ENCODE peak calls at places on chromosomes 2 and 18, in nine cellular contexts. J is H1, U is Peyer's patch, V is stomach, W is fibroblast of pulmonary artery, D is fibroblast of mammary gland, M is AG09309, G is kidney epithelial cell, C is right atrium auricular region. L is an unnamed sample.

GRCh38 chr2:19675003-19675629 is 226.7 kb downstream of the TTC32 start:
- DNase-seq in J (no peak), U (no peak), V (no peak), W (no peak), D (no peak), M (no peak), G (no peak), C (no peak), L (no peak)

GRCh38 chr2:38446972-38447561 is 70.0 kb upstream of the ATL2 start:
- DNase-seq in J (no peak), U (no peak), V (no peak), W (no peak), D (no peak), M (no peak), G (no peak), C (no peak), L (no peak)

GRCh38 chr2:138997849-138998517 is 217.8 kb upstream of the NXPH2 start:
- DNase-seq in J (no peak), U (no peak), V (no peak), W (no peak), D (peak), M (no peak), G (peak), C (no peak), L (peak)

GRCh38 chr18:59556265-59556664 is 141.0 kb downstream of the CCBE1 start:
- DNase-seq in J (no peak), U (no peak), V (no peak), W (peak), D (peak), M (no peak), G (no peak), C (no peak), L (no peak)

GRCh38 chr2:201357216-201357615 is at the start of gene FLACC1:
- DNase-seq in J (no peak), U (no peak), V (no peak), W (peak), D (peak), M (no peak), G (peak), C (peak), L (peak)

GRCh38 chr2:96236882-96237281 is 28.3 kb upstream of the STARD7 start:
- DNase-seq in J (no peak), U (no peak), V (no peak), W (no peak), D (no peak), M (no peak), G (no peak), C (no peak), L (no peak)

GRCh38 chr2:157919181-157919580 is 43.1 kb upstream of the ACVR1 start:
- DNase-seq in J (no peak), U (no peak), V (no peak), W (no peak), D (no peak), M (no peak), G (no peak), C (no peak), L (no peak)

GRCh38 chr18:36284671-36285295 is 12.7 kb upstream of the FHOD3 start:
- DNase-seq in J (no peak), U (peak), V (no peak), W (peak), D (peak), M (no peak), G (no peak), C (no peak), L (no peak)

GRCh38 chr2:187024739-187025138 is 175.8 kb upstream of the ZSWIM2 start:
- DNase-seq in J (no peak), U (no peak), V (no peak), W (no peak), D (no peak), M (no peak), G (no peak), C (no peak), L (no peak)

GRCh38 chr2:195359043-195359735 is 297.8 kb upstream of the SLC39A10 start:
- DNase-seq in J (no peak), U (no peak), V (no peak), W (no peak), D (no peak), M (no peak), G (no peak), C (no peak), L (no peak)

GRCh38 chr2:9556121-9556869 is 665 bp upstream of the ADAM17 start:
- DNase-seq in J (no peak), U (no peak), V (no peak), W (peak), D (peak), M (no peak), G (no peak), C (no peak), L (no peak)

GRCh38 chr2:98868548-98869271 is 67.3 kb downstream of the CRACDL start:
- DNase-seq in J (no peak), U (no peak), V (no peak), W (no peak), D (no peak), M (no peak), G (no peak), C (no peak), L (no peak)

GRCh38 chr2:148604927-148605326 is 39.6 kb upstream of the EPC2 start:
- DNase-seq in J (no peak), U (no peak), V (no peak), W (no peak), D (no peak), M (no peak), G (no peak), C (no peak), L (no peak)

GRCh38 chr18:183769-184168 is 25.4 kb downstream of the USP14 start:
- DNase-seq in J (no peak), U (no peak), V (no peak), W (peak), D (peak), M (no peak), G (no peak), C (no peak), L (no peak)

GRCh38 chr2:52294628-52295027 is 1262.7 kb upstream of the NRXN1 start:
- DNase-seq in J (no peak), U (no peak), V (no peak), W (no peak), D (no peak), M (no peak), G (no peak), C (no peak), L (no peak)

GRCh38 chr2:101627284-101628049 is 70.0 kb upstream of the MAP4K4 start:
- DNase-seq in J (no peak), U (no peak), V (no peak), W (no peak), D (no peak), M (no peak), G (no peak), C (no peak), L (no peak)

GRCh38 chr18:48948112-48949050 is 2.4 kb downstream of the SMAD7 start:
- DNase-seq in J (no peak), U (peak), V (peak), W (peak), D (no peak), M (no peak), G (no peak), C (no peak), L (no peak)

GRCh38 chr2:146992466-146992865 is 852.4 kb upstream of the ACVR2A start:
- DNase-seq in J (no peak), U (no peak), V (no peak), W (no peak), D (no peak), M (no peak), G (no peak), C (no peak), L (no peak)

GRCh38 chr2:60445684-60446184 is 107.7 kb downstream of the BCL11A start:
- DNase-seq in J (no peak), U (no peak), V (no peak), W (peak), D (no peak), M (no peak), G (no peak), C (no peak), L (no peak)

GRCh38 chr2:221969087-221969829 is 329.5 kb downstream of the PAX3 start:
- DNase-seq in J (no peak), U (no peak), V (peak), W (peak), D (peak), M (peak), G (no peak), C (no peak), L (peak)

GRCh38 chr2:215973954-215974699 is 39.2 kb downstream of the MREG start:
- DNase-seq in J (no peak), U (no peak), V (no peak), W (peak), D (peak), M (peak), G (peak), C (no peak), L (peak)

GRCh38 chr2:137659616-137660015 is 304.7 kb upstream of the HNMT start:
- DNase-seq in J (no peak), U (no peak), V (no peak), W (no peak), D (peak), M (no peak), G (peak), C (no peak), L (no peak)

GRCh38 chr2:230130668-230131364 is 62.1 kb upstream of the SLC16A14 start:
- DNase-seq in J (no peak), U (no peak), V (no peak), W (peak), D (peak), M (peak), G (peak), C (peak), L (peak)

GRCh38 chr2:217650716-217651360 is 352.0 kb downstream of the TNS1 start:
- DNase-seq in J (peak), U (no peak), V (no peak), W (peak), D (peak), M (peak), G (peak), C (no peak), L (peak)

GRCh38 chr2:152466925-152467676 is 132.1 kb downstream of the FMNL2 start:
- DNase-seq in J (peak), U (peak), V (no peak), W (peak), D (peak), M (no peak), G (no peak), C (no peak), L (no peak)

GRCh38 chr2:225076125-225076524 is 33.9 kb upstream of the DOCK10 start:
- DNase-seq in J (no peak), U (no peak), V (no peak), W (no peak), D (peak), M (peak), G (no peak), C (no peak), L (no peak)

GRCh38 chr2:227177592-227178336 is 13.3 kb downstream of the COL4A3 start:
- DNase-seq in J (no peak), U (no peak), V (no peak), W (no peak), D (peak), M (no peak), G (no peak), C (no peak), L (no peak)

GRCh38 chr2:30978854-30979253 is 159.4 kb downstream of the GALNT14 start:
- DNase-seq in J (no peak), U (no peak), V (no peak), W (no peak), D (no peak), M (no peak), G (no peak), C (no peak), L (no peak)

GRCh38 chr2:60794271-60794863 is 38.3 kb downstream of the PAPOLG start:
- DNase-seq in J (no peak), U (no peak), V (no peak), W (peak), D (peak), M (no peak), G (no peak), C (no peak), L (no peak)

GRCh38 chr18:12479982-12480381 is 72.3 kb downstream of the PRELID3A start:
- DNase-seq in J (no peak), U (no peak), V (no peak), W (no peak), D (no peak), M (no peak), G (no peak), C (no peak), L (no peak)

GRCh38 chr2:45802739-45803138 is 151.3 kb downstream of the PRKCE start:
- DNase-seq in J (no peak), U (no peak), V (no peak), W (no peak), D (no peak), M (no peak), G (no peak), C (no peak), L (no peak)

GRCh38 chr2:82258151-82258550 is 1953.6 kb upstream of the LRRTM1 start:
- DNase-seq in J (no peak), U (no peak), V (no peak), W (no peak), D (no peak), M (no peak), G (no peak), C (no peak), L (no peak)

GRCh38 chr2:177254433-177255226 is 9.9 kb downstream of the NFE2L2 start:
- DNase-seq in J (peak), U (no peak), V (peak), W (peak), D (peak), M (no peak), G (no peak), C (no peak), L (no peak)

GRCh38 chr2:134284119-134284670 is 30.3 kb downstream of the MGAT5 start:
- DNase-seq in J (no peak), U (no peak), V (no peak), W (no peak), D (no peak), M (peak), G (no peak), C (no peak), L (no peak)

GRCh38 chr2:199261936-199262335 is 195.8 kb downstream of the SATB2 start:
- DNase-seq in J (no peak), U (no peak), V (no peak), W (no peak), D (no peak), M (no peak), G (no peak), C (no peak), L (no peak)

GRCh38 chr2:11773747-11774536 is 27.5 kb downstream of the LPIN1 start:
- DNase-seq in J (no peak), U (no peak), V (no peak), W (no peak), D (no peak), M (no peak), G (no peak), C (no peak), L (no peak)

GRCh38 chr18:25759111-25759510 is 331.3 kb downstream of the SS18 start:
- DNase-seq in J (no peak), U (no peak), V (no peak), W (no peak), D (peak), M (no peak), G (no peak), C (no peak), L (no peak)

GRCh38 chr2:231300020-231300721 is 95.3 kb upstream of the B3GNT7 start:
- DNase-seq in J (no peak), U (no peak), V (peak), W (no peak), D (no peak), M (no peak), G (peak), C (no peak), L (no peak)

GRCh38 chr2:154484338-154485099 is 214.0 kb upstream of the KCNJ3 start:
- DNase-seq in J (no peak), U (no peak), V (no peak), W (no peak), D (no peak), M (no peak), G (peak), C (no peak), L (no peak)

DNA sequence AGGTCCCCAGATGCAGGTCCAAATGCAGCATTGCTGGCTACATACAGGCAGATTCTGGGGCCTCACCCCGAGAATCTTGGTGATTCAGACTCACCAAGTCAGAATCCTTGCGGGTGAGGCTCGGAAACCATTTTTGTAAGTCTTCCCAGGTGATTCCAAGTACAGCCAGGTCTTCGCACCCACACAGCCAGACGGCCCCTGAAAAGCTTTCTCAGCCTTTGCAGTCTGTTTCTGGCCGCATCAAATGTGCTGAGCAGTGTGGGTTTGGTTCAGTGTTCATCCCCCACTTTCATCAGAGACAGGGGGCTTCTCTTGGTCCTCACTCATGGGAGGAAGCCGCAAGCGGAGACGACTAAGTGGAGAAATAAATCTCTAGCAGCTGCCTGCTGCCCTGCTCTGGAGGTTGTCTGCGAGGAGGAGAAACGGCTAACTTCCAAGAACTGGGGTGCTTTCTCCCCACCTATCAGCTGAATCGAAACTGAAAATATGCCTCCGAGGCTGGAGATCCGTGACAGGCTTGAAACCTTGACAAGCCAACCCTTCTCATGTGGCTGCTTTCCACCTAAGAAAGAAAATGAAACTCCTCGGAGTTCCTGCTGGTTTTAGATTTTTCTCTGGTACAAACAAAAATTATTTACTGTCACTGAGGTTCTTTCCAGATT is 8.9 kb upstream of the TMEM185B start:
- DNase-seq in J (no peak), U (peak), V (peak), W (peak), D (peak), M (no peak), G (no peak), C (no peak), L (no peak)
- H3K4me3 ChIP-seq in J (no peak), U (peak), V (peak), W (peak), D (peak), M (peak), G (peak), C (peak), L (peak)

GRCh38 chr18:54950221-54950620 is 9.0 kb downstream of the CCDC68 start:
- DNase-seq in J (no peak), U (no peak), V (peak), W (no peak), D (no peak), M (no peak), G (no peak), C (no peak), L (no peak)
- TF ChIP-seq CTCF in J (peak), U (peak), V (peak), W (no peak), D (no peak), M (peak), G (no peak), C (no peak), L (peak)

GRCh38 chr2:109677815-109678580 is 63.8 kb downstream of the SOWAHC start:
- DNase-seq in J (no peak), U (no peak), V (no peak), W (no peak), D (no peak), M (no peak), G (no peak), C (no peak), L (no peak)
- H3K4me3 ChIP-seq in J (no peak), U (no peak), V (no peak), W (no peak), D (no peak), M (no peak), G (no peak), C (no peak), L (no peak)

GRCh38 chr2:6771539-6772365 is 94.0 kb downstream of the CMPK2 start:
- DNase-seq in J (no peak), U (no peak), V (no peak), W (no peak), D (no peak), M (no peak), G (no peak), C (no peak), L (no peak)
- TF ChIP-seq CTCF in J (peak), U (no peak), V (no peak), W (no peak), D (no peak), M (no peak), G (no peak), C (no peak), L (no peak)

GRCh38 chr2:218872645-218873358 is 7.8 kb upstream of the WNT10A start:
- DNase-seq in J (no peak), U (no peak), V (no peak), W (no peak), D (no peak), M (no peak), G (no peak), C (no peak), L (no peak)

GRCh38 chr2:218869064-218869463 is 9.5 kb downstream of the WNT6 start:
- DNase-seq in J (no peak), U (no peak), V (no peak), W (no peak), D (no peak), M (no peak), G (no peak), C (no peak), L (no peak)

GRCh38 chr2:218873359-218874194 is 7.1 kb upstream of the WNT10A start:
- DNase-seq in J (no peak), U (no peak), V (no peak), W (no peak), D (no peak), M (no peak), G (no peak), C (no peak), L (no peak)

GRCh38 chr2:218871345-218872302 is 9.0 kb upstream of the WNT10A start:
- DNase-seq in J (no peak), U (peak), V (no peak), W (no peak), D (no peak), M (no peak), G (no peak), C (no peak), L (no peak)

GRCh38 chr2:218870984-218871344 is 9.7 kb upstream of the WNT10A start:
- DNase-seq in J (no peak), U (peak), V (no peak), W (no peak), D (no peak), M (no peak), G (no peak), C (no peak), L (no peak)
- H3K4me3 ChIP-seq in J (no peak), U (peak), V (peak), W (no peak), D (no peak), M (no peak), G (no peak), C (peak), L (no peak)

DNA sequence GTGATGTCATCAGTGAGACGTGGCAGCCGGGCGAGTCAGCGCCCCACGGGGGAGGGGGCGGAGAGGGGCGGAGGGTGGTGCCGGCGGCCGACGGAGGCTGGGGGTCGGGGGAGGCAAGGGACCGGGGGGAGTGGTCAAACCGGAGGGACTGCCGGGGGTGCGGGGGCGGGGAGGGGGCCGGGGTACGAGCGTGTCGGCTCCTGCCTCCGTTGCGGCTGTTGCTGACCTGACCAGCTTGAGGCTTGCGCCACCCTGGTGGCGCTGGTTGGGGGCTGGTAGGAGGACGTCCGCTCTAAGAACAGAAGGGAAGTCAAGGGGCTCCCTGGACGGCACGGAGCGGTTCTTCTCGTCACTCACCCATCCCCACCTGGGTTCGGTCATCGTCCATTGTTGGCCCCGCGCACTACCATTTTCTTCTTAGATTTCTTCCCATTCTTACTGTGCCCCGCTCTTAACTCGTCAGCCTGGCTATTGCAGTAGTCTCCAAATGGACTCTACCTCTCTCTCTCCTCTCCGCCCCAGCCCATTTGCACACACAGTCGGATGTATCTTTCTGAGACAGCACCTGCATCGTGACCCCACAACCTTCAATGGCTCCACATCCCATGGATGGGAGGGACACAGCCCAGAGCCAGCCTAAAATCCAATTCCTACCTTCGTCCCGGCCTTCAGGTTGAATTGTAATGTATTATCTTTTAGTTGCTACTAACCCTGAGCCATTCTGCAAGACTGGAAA is 702 bp upstream of the RAB1A start:
- DNase-seq in J (no peak), U (no peak), V (no peak), W (no peak), D (no peak), M (no peak), G (no peak), C (no peak), L (no peak)
- TF ChIP-seq CTCF in J (no peak), U (no peak), V (no peak), W (no peak), D (no peak), M (no peak), G (no peak), C (peak), L (no peak)

GRCh38 chr2:24077879-24078278 is 1.8 kb upstream of the SF3B6 start:
- DNase-seq in J (no peak), U (no peak), V (no peak), W (no peak), D (no peak), M (no peak), G (no peak), C (no peak), L (no peak)
- H3K4me3 ChIP-seq in J (peak), U (peak), V (peak), W (peak), D (peak), M (no peak), G (no peak), C (peak), L (peak)

L was measured in epithelial cell of proximal tubule.